ENCODE peak calls at places on chromosomes 4 and X, in nine cellular contexts. One of them, this sample, is unnamed.

GRCh38 chr4:57020467-57021101 is 41.9 kb downstream of the POLR2B start:
- DNase-seq in AG04450: peak
- DNase-seq in AG10803: peak
- DNase-seq in H7: no peak
- DNase-seq in osteocyte: no peak
- DNase-seq in HT-29: no peak
- DNase-seq in COR-L47: no peak
- DNase-seq in NCI-H748 treated with DMSO at 0.1 percent for 48 hours: no peak
- DNase-seq in H9: no peak
- DNase-seq in this sample: peak

GRCh38 chrX:13428055-13428786 is 108.4 kb upstream of the ATXN3L start:
- DNase-seq in osteocyte: no peak
- DNase-seq in H9: peak
- DNase-seq in NCI-H748 treated with DMSO at 0.1 percent for 48 hours: no peak
- DNase-seq in COR-L47: no peak
- DNase-seq in HT-29: peak
- DNase-seq in H7: peak
- DNase-seq in AG04450: peak
- DNase-seq in AG10803: peak
- DNase-seq in this sample: no peak

GRCh38 chr4:158996669-158997074 is 106.2 kb upstream of the RAPGEF2 start:
- DNase-seq in osteocyte: no peak
- DNase-seq in H7: no peak
- DNase-seq in NCI-H748 treated with DMSO at 0.1 percent for 48 hours: peak
- DNase-seq in AG04450: peak
- DNase-seq in H9: no peak
- DNase-seq in COR-L47: no peak
- DNase-seq in HT-29: no peak
- DNase-seq in AG10803: peak
- DNase-seq in this sample: peak

GRCh38 chrX:111759676-111760075 is 78.7 kb downstream of the ALG13 start:
- DNase-seq in H9: no peak
- DNase-seq in NCI-H748 treated with DMSO at 0.1 percent for 48 hours: no peak
- DNase-seq in COR-L47: no peak
- DNase-seq in HT-29: no peak
- DNase-seq in H7: no peak
- DNase-seq in AG04450: no peak
- DNase-seq in AG10803: no peak
- DNase-seq in osteocyte: no peak
- DNase-seq in this sample: no peak

GRCh38 chr4:6386091-6386490 is 86.3 kb downstream of the PPP2R2C start:
- DNase-seq in COR-L47: no peak
- DNase-seq in H7: no peak
- DNase-seq in NCI-H748 treated with DMSO at 0.1 percent for 48 hours: no peak
- DNase-seq in H9: no peak
- DNase-seq in AG10803: no peak
- DNase-seq in HT-29: no peak
- DNase-seq in AG04450: no peak
- DNase-seq in osteocyte: no peak
- DNase-seq in this sample: no peak

GRCh38 chr4:98510757-98511517 is 147.5 kb downstream of the TSPAN5 start:
- DNase-seq in AG04450: peak
- DNase-seq in COR-L47: no peak
- DNase-seq in HT-29: no peak
- DNase-seq in H9: no peak
- DNase-seq in NCI-H748 treated with DMSO at 0.1 percent for 48 hours: no peak
- DNase-seq in AG10803: peak
- DNase-seq in osteocyte: no peak
- DNase-seq in H7: no peak
- DNase-seq in this sample: no peak

GRCh38 chr4:74608151-74608949 is 163.4 kb downstream of the AREG start:
- DNase-seq in HT-29: peak
- DNase-seq in H9: no peak
- DNase-seq in osteocyte: no peak
- DNase-seq in AG10803: no peak
- DNase-seq in H7: no peak
- DNase-seq in NCI-H748 treated with DMSO at 0.1 percent for 48 hours: no peak
- DNase-seq in COR-L47: no peak
- DNase-seq in AG04450: no peak
- DNase-seq in this sample: peak

GRCh38 chr4:16411691-16412090 is 185.4 kb upstream of the TAPT1 start:
- DNase-seq in H7: no peak
- DNase-seq in AG10803: no peak
- DNase-seq in HT-29: no peak
- DNase-seq in COR-L47: no peak
- DNase-seq in NCI-H748 treated with DMSO at 0.1 percent for 48 hours: no peak
- DNase-seq in AG04450: no peak
- DNase-seq in H9: no peak
- DNase-seq in osteocyte: no peak
- DNase-seq in this sample: no peak

GRCh38 chr4:154417358-154417673 is 74.3 kb downstream of the DCHS2 start:
- DNase-seq in osteocyte: no peak
- DNase-seq in H7: no peak
- DNase-seq in AG04450: no peak
- DNase-seq in COR-L47: no peak
- DNase-seq in AG10803: no peak
- DNase-seq in HT-29: no peak
- DNase-seq in NCI-H748 treated with DMSO at 0.1 percent for 48 hours: no peak
- DNase-seq in H9: no peak
- DNase-seq in this sample: no peak

GRCh38 chr4:116358633-116359222 is 726.6 kb downstream of the TRAM1L1 start:
- DNase-seq in HT-29: peak
- DNase-seq in H9: peak
- DNase-seq in COR-L47: no peak
- DNase-seq in NCI-H748 treated with DMSO at 0.1 percent for 48 hours: peak
- DNase-seq in AG10803: peak
- DNase-seq in H7: peak
- DNase-seq in osteocyte: peak
- DNase-seq in AG04450: peak
- DNase-seq in this sample: peak

GRCh38 chrX:13078739-13079444 is 34.5 kb upstream of the FAM9C start:
- DNase-seq in H9: no peak
- DNase-seq in NCI-H748 treated with DMSO at 0.1 percent for 48 hours: no peak
- DNase-seq in AG10803: peak
- DNase-seq in osteocyte: peak
- DNase-seq in HT-29: no peak
- DNase-seq in COR-L47: no peak
- DNase-seq in H7: peak
- DNase-seq in AG04450: no peak
- DNase-seq in this sample: no peak

GRCh38 chr4:25088342-25088952 is 57.7 kb upstream of the LGI2 start:
- DNase-seq in AG04450: no peak
- DNase-seq in COR-L47: no peak
- DNase-seq in H7: peak
- DNase-seq in osteocyte: no peak
- DNase-seq in H9: no peak
- DNase-seq in NCI-H748 treated with DMSO at 0.1 percent for 48 hours: no peak
- DNase-seq in HT-29: no peak
- DNase-seq in AG10803: peak
- DNase-seq in this sample: no peak

GRCh38 chr4:181939199-181939945 is 303.8 kb upstream of the TENM3 start:
- DNase-seq in H9: no peak
- DNase-seq in AG04450: no peak
- DNase-seq in HT-29: no peak
- DNase-seq in osteocyte: no peak
- DNase-seq in H7: peak
- DNase-seq in AG10803: peak
- DNase-seq in NCI-H748 treated with DMSO at 0.1 percent for 48 hours: no peak
- DNase-seq in COR-L47: no peak
- DNase-seq in this sample: no peak

GRCh38 chrX:42119076-42119475 is 195.7 kb upstream of the CASK start:
- DNase-seq in AG10803: peak
- DNase-seq in AG04450: no peak
- DNase-seq in H9: no peak
- DNase-seq in osteocyte: no peak
- DNase-seq in H7: no peak
- DNase-seq in COR-L47: peak
- DNase-seq in HT-29: no peak
- DNase-seq in NCI-H748 treated with DMSO at 0.1 percent for 48 hours: peak
- DNase-seq in this sample: peak

GRCh38 chr4:26860922-26861433 is 337 bp downstream of the STIM2 start:
- DNase-seq in HT-29: peak
- DNase-seq in NCI-H748 treated with DMSO at 0.1 percent for 48 hours: peak
- DNase-seq in osteocyte: peak
- DNase-seq in H7: peak
- DNase-seq in H9: peak
- DNase-seq in AG04450: no peak
- DNase-seq in COR-L47: peak
- DNase-seq in AG10803: peak
- DNase-seq in this sample: no peak

GRCh38 chr4:80471701-80472100 is 136.2 kb downstream of the CFAP299 start:
- DNase-seq in H7: peak
- DNase-seq in NCI-H748 treated with DMSO at 0.1 percent for 48 hours: peak
- DNase-seq in H9: peak
- DNase-seq in HT-29: peak
- DNase-seq in AG10803: peak
- DNase-seq in AG04450: peak
- DNase-seq in COR-L47: peak
- DNase-seq in osteocyte: no peak
- DNase-seq in this sample: peak

GRCh38 chrX:71809886-71810285 is 46.7 kb downstream of the CXorf49B start:
- DNase-seq in COR-L47: no peak
- DNase-seq in H7: no peak
- DNase-seq in osteocyte: no peak
- DNase-seq in H9: no peak
- DNase-seq in NCI-H748 treated with DMSO at 0.1 percent for 48 hours: no peak
- DNase-seq in AG04450: no peak
- DNase-seq in HT-29: no peak
- DNase-seq in AG10803: no peak
- DNase-seq in this sample: no peak

GRCh38 chrX:119880552-119881437 is 9.2 kb downstream of the NDUFA1 start:
- DNase-seq in AG04450: no peak
- DNase-seq in H7: peak
- DNase-seq in AG10803: peak
- DNase-seq in osteocyte: no peak
- DNase-seq in HT-29: peak
- DNase-seq in H9: peak
- DNase-seq in COR-L47: no peak
- DNase-seq in NCI-H748 treated with DMSO at 0.1 percent for 48 hours: peak
- DNase-seq in this sample: no peak

GRCh38 chrX:132631579-132632232 is 142.9 kb upstream of the MBNL3 start:
- DNase-seq in H7: peak
- DNase-seq in HT-29: peak
- DNase-seq in NCI-H748 treated with DMSO at 0.1 percent for 48 hours: no peak
- DNase-seq in AG10803: peak
- DNase-seq in osteocyte: no peak
- DNase-seq in H9: no peak
- DNase-seq in AG04450: no peak
- DNase-seq in COR-L47: peak
- DNase-seq in this sample: no peak

GRCh38 chrX:68830486-68831404 is 1.9 kb downstream of the EFNB1 start:
- DNase-seq in NCI-H748 treated with DMSO at 0.1 percent for 48 hours: no peak
- DNase-seq in H7: peak
- DNase-seq in AG10803: no peak
- DNase-seq in COR-L47: no peak
- DNase-seq in H9: peak
- DNase-seq in AG04450: no peak
- DNase-seq in HT-29: peak
- DNase-seq in osteocyte: peak
- DNase-seq in this sample: no peak

GRCh38 chrX:26651755-26652154 is 435.8 kb downstream of the MAGEB5 start:
- DNase-seq in NCI-H748 treated with DMSO at 0.1 percent for 48 hours: no peak
- DNase-seq in H9: no peak
- DNase-seq in osteocyte: no peak
- DNase-seq in AG04450: no peak
- DNase-seq in HT-29: no peak
- DNase-seq in H7: no peak
- DNase-seq in AG10803: no peak
- DNase-seq in COR-L47: no peak
- DNase-seq in this sample: no peak

GRCh38 chr4:124953059-124953850 is 240.7 kb upstream of the ANKRD50 start:
- DNase-seq in AG10803: peak
- DNase-seq in AG04450: peak
- DNase-seq in H9: no peak
- DNase-seq in H7: no peak
- DNase-seq in HT-29: no peak
- DNase-seq in NCI-H748 treated with DMSO at 0.1 percent for 48 hours: no peak
- DNase-seq in COR-L47: no peak
- DNase-seq in osteocyte: no peak
- DNase-seq in this sample: no peak

GRCh38 chrX:150310881-150311280 is 52.2 kb upstream of the MAMLD1 start:
- DNase-seq in H9: peak
- DNase-seq in NCI-H748 treated with DMSO at 0.1 percent for 48 hours: no peak
- DNase-seq in AG04450: no peak
- DNase-seq in COR-L47: no peak
- DNase-seq in osteocyte: peak
- DNase-seq in H7: no peak
- DNase-seq in HT-29: no peak
- DNase-seq in AG10803: no peak
- DNase-seq in this sample: no peak

GRCh38 chr4:138308421-138308820 is 66.3 kb upstream of the SLC7A11 start:
- DNase-seq in H7: no peak
- DNase-seq in AG10803: peak
- DNase-seq in osteocyte: no peak
- DNase-seq in H9: no peak
- DNase-seq in HT-29: no peak
- DNase-seq in NCI-H748 treated with DMSO at 0.1 percent for 48 hours: no peak
- DNase-seq in AG04450: no peak
- DNase-seq in COR-L47: no peak
- DNase-seq in this sample: peak

GRCh38 chr4:185820119-185821028 is 8.4 kb upstream of the SORBS2 start:
- DNase-seq in NCI-H748 treated with DMSO at 0.1 percent for 48 hours: no peak
- DNase-seq in AG10803: no peak
- DNase-seq in H9: peak
- DNase-seq in H7: peak
- DNase-seq in COR-L47: peak
- DNase-seq in HT-29: no peak
- DNase-seq in osteocyte: no peak
- DNase-seq in AG04450: no peak
- DNase-seq in this sample: no peak

GRCh38 chr4:163195247-163195765 is 28.6 kb upstream of the NAF1 start:
- DNase-seq in COR-L47: no peak
- DNase-seq in H7: no peak
- DNase-seq in AG10803: no peak
- DNase-seq in HT-29: no peak
- DNase-seq in AG04450: no peak
- DNase-seq in osteocyte: no peak
- DNase-seq in NCI-H748 treated with DMSO at 0.1 percent for 48 hours: no peak
- DNase-seq in H9: no peak
- DNase-seq in this sample: no peak

GRCh38 chr4:39614487-39615162 is 24.0 kb downstream of the SMIM14 start:
- DNase-seq in H7: no peak
- DNase-seq in AG04450: no peak
- DNase-seq in osteocyte: no peak
- DNase-seq in H9: no peak
- DNase-seq in AG10803: peak
- DNase-seq in COR-L47: no peak
- DNase-seq in HT-29: no peak
- DNase-seq in NCI-H748 treated with DMSO at 0.1 percent for 48 hours: no peak
- DNase-seq in this sample: no peak

GRCh38 chrX:134537179-134537945 is 77.4 kb downstream of the HPRT1 start:
- DNase-seq in HT-29: no peak
- DNase-seq in osteocyte: no peak
- DNase-seq in H9: no peak
- DNase-seq in COR-L47: no peak
- DNase-seq in NCI-H748 treated with DMSO at 0.1 percent for 48 hours: no peak
- DNase-seq in H7: no peak
- DNase-seq in AG04450: no peak
- DNase-seq in AG10803: peak
- DNase-seq in this sample: no peak

GRCh38 chrX:82081027-82081426 is 879.1 kb downstream of the SH3BGRL start:
- DNase-seq in COR-L47: no peak
- DNase-seq in osteocyte: no peak
- DNase-seq in H7: peak
- DNase-seq in NCI-H748 treated with DMSO at 0.1 percent for 48 hours: peak
- DNase-seq in AG04450: no peak
- DNase-seq in H9: no peak
- DNase-seq in HT-29: peak
- DNase-seq in AG10803: no peak
- DNase-seq in this sample: no peak

GRCh38 chr4:7498406-7499200 is 63.9 kb upstream of the PSAPL1 start:
- DNase-seq in AG04450: no peak
- DNase-seq in NCI-H748 treated with DMSO at 0.1 percent for 48 hours: no peak
- DNase-seq in H9: no peak
- DNase-seq in osteocyte: no peak
- DNase-seq in HT-29: no peak
- DNase-seq in COR-L47: no peak
- DNase-seq in H7: no peak
- DNase-seq in AG10803: no peak
- DNase-seq in this sample: no peak